ENCODE peak calls at places on chromosomes 3 and 15, in six cellular contexts. One of them, this sample, is unnamed.

GRCh38 chr3:37937156-37937555 is 53.4 kb upstream of the VILL start:
- DNase-seq in HepG2: no peak
- DNase-seq in NB4: no peak
- DNase-seq in A549: no peak
- DNase-seq in GM12878: no peak
- DNase-seq in K562: no peak
- DNase-seq in this sample: no peak

GRCh38 chr3:59056706-59057105 is 6.9 kb upstream of the CFAP20DC start:
- DNase-seq in HepG2: no peak
- DNase-seq in NB4: no peak
- DNase-seq in A549: no peak
- DNase-seq in GM12878: no peak
- DNase-seq in K562: no peak
- DNase-seq in this sample: no peak

GRCh38 chr3:126937533-126938432 is 45.1 kb upstream of the PLXNA1 start:
- DNase-seq in HepG2: no peak
- DNase-seq in NB4: no peak
- DNase-seq in A549: no peak
- DNase-seq in GM12878: no peak
- DNase-seq in K562: no peak
- DNase-seq in this sample: no peak

GRCh38 chr3:14544282-14545250 is 4.4 kb upstream of the GRIP2 start:
- DNase-seq in HepG2: no peak
- DNase-seq in NB4: no peak
- DNase-seq in A549: no peak
- DNase-seq in GM12878: no peak
- DNase-seq in K562: no peak
- DNase-seq in this sample: no peak

GRCh38 chr3:51500632-51501131 is 867 bp upstream of the DCAF1 start:
- DNase-seq in HepG2: no peak
- DNase-seq in NB4: no peak
- DNase-seq in A549: no peak
- DNase-seq in GM12878: no peak
- DNase-seq in K562: no peak
- DNase-seq in this sample: no peak

GRCh38 chr15:96144734-96145133 is 185.8 kb upstream of the NR2F2 start:
- DNase-seq in HepG2: no peak
- DNase-seq in NB4: no peak
- DNase-seq in A549: no peak
- DNase-seq in GM12878: no peak
- DNase-seq in K562: no peak
- DNase-seq in this sample: no peak

GRCh38 chr15:99090938-99091337 is 13.9 kb upstream of the SYNM start:
- DNase-seq in HepG2: no peak
- DNase-seq in NB4: no peak
- DNase-seq in A549: no peak
- DNase-seq in GM12878: no peak
- DNase-seq in K562: no peak
- DNase-seq in this sample: no peak

GRCh38 chr15:101433396-101433795 is 56.1 kb downstream of the PCSK6 start:
- DNase-seq in HepG2: no peak
- DNase-seq in NB4: no peak
- DNase-seq in A549: no peak
- DNase-seq in GM12878: no peak
- DNase-seq in K562: no peak
- DNase-seq in this sample: no peak

GRCh38 chr3:42375121-42375520 is 35.3 kb downstream of the LYZL4 start:
- DNase-seq in HepG2: no peak
- DNase-seq in NB4: peak; percentile 82
- DNase-seq in A549: no peak
- DNase-seq in GM12878: no peak
- DNase-seq in K562: no peak
- DNase-seq in this sample: no peak

GRCh38 chr15:40069178-40070165 is 30.5 kb upstream of the SRP14 start:
- DNase-seq in HepG2: peak; percentile 76
- DNase-seq in NB4: peak; percentile 93
- DNase-seq in A549: peak; percentile 84
- DNase-seq in GM12878: no peak
- DNase-seq in K562: no peak
- DNase-seq in this sample: peak; percentile 88
- TF ChIP-seq MYC in HepG2: peak; percentile 49
- TF ChIP-seq MYC in NB4: peak; percentile 39
- TF ChIP-seq MYC in A549: no peak
- TF ChIP-seq MYC in GM12878: no peak
- TF ChIP-seq MYC in K562: no peak
- TF ChIP-seq MYC in this sample: no peak

DNA sequence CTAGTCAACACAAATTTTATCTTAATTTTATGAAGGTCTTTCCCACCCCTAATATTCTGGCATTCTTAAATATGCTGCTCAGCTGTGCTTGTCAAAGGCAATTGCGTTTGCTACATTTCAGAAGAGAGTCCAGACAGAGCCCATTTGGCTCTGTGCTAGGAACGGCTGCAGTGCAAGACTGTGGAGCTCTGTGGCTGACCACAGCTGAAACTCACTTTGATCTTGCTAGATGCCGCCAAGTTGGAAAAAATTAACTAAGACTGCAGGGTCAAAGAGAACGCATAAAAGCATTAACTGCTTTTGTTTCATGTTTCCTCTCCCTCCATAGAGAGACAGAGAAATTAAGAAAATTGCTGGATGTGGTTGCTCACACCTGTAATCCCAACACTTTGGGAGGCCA is 7.6 kb upstream of the PPP1R2 start:
- DNase-seq in HepG2: peak; percentile 76
- DNase-seq in NB4: no peak
- DNase-seq in A549: no peak
- DNase-seq in GM12878: no peak
- DNase-seq in K562: no peak
- DNase-seq in this sample: no peak
- TF ChIP-seq MYC in HepG2: no peak
- TF ChIP-seq MYC in NB4: no peak
- TF ChIP-seq MYC in A549: no peak
- TF ChIP-seq MYC in GM12878: no peak
- TF ChIP-seq MYC in K562: no peak
- TF ChIP-seq MYC in this sample: no peak

GRCh38 chr3:156741935-156742334 is 67.5 kb downstream of the TIPARP start:
- DNase-seq in HepG2: no peak
- DNase-seq in NB4: no peak
- DNase-seq in A549: no peak
- DNase-seq in GM12878: no peak
- DNase-seq in K562: no peak
- DNase-seq in this sample: no peak
- TF ChIP-seq MYC in HepG2: no peak
- TF ChIP-seq MYC in NB4: no peak
- TF ChIP-seq MYC in A549: no peak
- TF ChIP-seq MYC in GM12878: no peak
- TF ChIP-seq MYC in K562: no peak
- TF ChIP-seq MYC in this sample: no peak

GRCh38 chr3:49199900-49200281 is 28.5 kb downstream of the KLHDC8B start:
- DNase-seq in HepG2: no peak
- DNase-seq in NB4: no peak
- DNase-seq in A549: no peak
- DNase-seq in GM12878: no peak
- DNase-seq in K562: no peak
- DNase-seq in this sample: no peak
- TF ChIP-seq MYC in HepG2: no peak
- TF ChIP-seq MYC in NB4: no peak
- TF ChIP-seq MYC in A549: no peak
- TF ChIP-seq MYC in GM12878: no peak
- TF ChIP-seq MYC in K562: no peak
- TF ChIP-seq MYC in this sample: no peak

GRCh38 chr3:12370758-12371157 is 81.9 kb downstream of the PPARG start:
- DNase-seq in HepG2: peak; percentile 37
- DNase-seq in NB4: peak; percentile 7
- DNase-seq in A549: peak; percentile 45
- DNase-seq in GM12878: no peak
- DNase-seq in K562: no peak
- DNase-seq in this sample: peak; percentile 14
- TF ChIP-seq MYC in HepG2: no peak
- TF ChIP-seq MYC in NB4: no peak
- TF ChIP-seq MYC in A549: no peak
- TF ChIP-seq MYC in GM12878: no peak
- TF ChIP-seq MYC in K562: no peak
- TF ChIP-seq MYC in this sample: no peak

GRCh38 chr15:51163843-51164242 is 69.1 kb upstream of the TNFAIP8L3 start:
- DNase-seq in HepG2: no peak
- DNase-seq in NB4: peak; percentile 45
- DNase-seq in A549: no peak
- DNase-seq in GM12878: no peak
- DNase-seq in K562: no peak
- DNase-seq in this sample: no peak
- TF ChIP-seq MYC in HepG2: no peak
- TF ChIP-seq MYC in NB4: no peak
- TF ChIP-seq MYC in A549: no peak
- TF ChIP-seq MYC in GM12878: no peak
- TF ChIP-seq MYC in K562: no peak
- TF ChIP-seq MYC in this sample: no peak

GRCh38 chr15:50339717-50340116 is 15.3 kb downstream of the GABPB1 start:
- DNase-seq in HepG2: no peak
- DNase-seq in NB4: no peak
- DNase-seq in A549: no peak
- DNase-seq in GM12878: no peak
- DNase-seq in K562: no peak
- DNase-seq in this sample: no peak

GRCh38 chr15:50345298-50345697 is 9.7 kb downstream of the GABPB1 start:
- DNase-seq in HepG2: no peak
- DNase-seq in NB4: no peak
- DNase-seq in A549: no peak
- DNase-seq in GM12878: no peak
- DNase-seq in K562: no peak
- DNase-seq in this sample: no peak

GRCh38 chr15:50341737-50342136 is 13.3 kb downstream of the GABPB1 start:
- DNase-seq in HepG2: no peak
- DNase-seq in NB4: no peak
- DNase-seq in A549: no peak
- DNase-seq in GM12878: no peak
- DNase-seq in K562: no peak
- DNase-seq in this sample: no peak

GRCh38 chr15:50344006-50344464 is 11.0 kb downstream of the GABPB1 start:
- DNase-seq in HepG2: peak; percentile 88
- DNase-seq in NB4: no peak
- DNase-seq in A549: no peak
- DNase-seq in GM12878: no peak
- DNase-seq in K562: no peak
- DNase-seq in this sample: no peak

GRCh38 chr15:50340431-50340830 is 14.6 kb downstream of the GABPB1 start:
- DNase-seq in HepG2: no peak
- DNase-seq in NB4: peak; percentile 52
- DNase-seq in A549: no peak
- DNase-seq in GM12878: no peak
- DNase-seq in K562: no peak
- DNase-seq in this sample: no peak
- TF ChIP-seq MYC in HepG2: no peak
- TF ChIP-seq MYC in NB4: no peak
- TF ChIP-seq MYC in A549: no peak
- TF ChIP-seq MYC in GM12878: no peak
- TF ChIP-seq MYC in K562: no peak
- TF ChIP-seq MYC in this sample: no peak